ENCODE peak calls at places on chromosomes 13 and 19, in four cellular contexts. J, N, H and E are unnamed samples.

GRCh38 chr13:99484405-99484981 is 16.8 kb upstream of the TM9SF2 start:
- DNase-seq in J (no peak), H (no peak), N (no peak), E (no peak)

GRCh38 chr13:35722438-35723060 is 246.1 kb upstream of the MAB21L1 start:
- DNase-seq in J (no peak), H (no peak), N (no peak), E (no peak)

GRCh38 chr19:12777217-12778019 is 2.1 kb upstream of the HOOK2 start:
- DNase-seq in H (peak), J (no peak), N (peak), E (peak)

GRCh38 chr19:45071545-45071938 is 4.7 kb downstream of the ZNF296 start:
- DNase-seq in J (no peak), N (no peak), H (no peak), E (no peak)

GRCh38 chr19:2613507-2614295 is 88.8 kb downstream of the GNG7 start:
- DNase-seq in N (no peak), H (peak), J (no peak), E (peak)

GRCh38 chr13:28513745-28514144 is 18.8 kb upstream of the FLT1 start:
- DNase-seq in J (no peak), N (no peak), H (no peak), E (no peak)

GRCh38 chr13:42702726-42703125 is 78.7 kb upstream of the FAM216B start:
- DNase-seq in N (no peak), J (no peak), H (no peak), E (no peak)

GRCh38 chr19:48391100-48392005 is at the start of gene KDELR1:
- DNase-seq in N (peak), J (no peak), H (peak), E (peak)

GRCh38 chr13:80217614-80218456 is 123.1 kb downstream of the SPRY2 start:
- DNase-seq in H (no peak), N (no peak), J (no peak), E (no peak)

GRCh38 chr13:50124536-50125305 is 109.5 kb downstream of the KCNRG start:
- DNase-seq in H (peak), J (no peak), N (peak), E (peak)

GRCh38 chr19:40144947-40145748 is 46.1 kb upstream of the MAP3K10 start:
- DNase-seq in J (no peak), N (no peak), H (no peak), E (no peak)

GRCh38 chr13:51380269-51380668 is 40.8 kb downstream of the SERPINE3 start:
- DNase-seq in H (no peak), N (no peak), J (no peak), E (no peak)

GRCh38 chr19:17026706-17027427 is at the start of gene CPAMD8:
- DNase-seq in J (no peak), H (no peak), N (no peak), E (no peak)
- TF ChIP-seq FOXK2 in J (no peak), H (no peak), N (no peak), E (no peak)

GRCh38 chr13:26946675-26947342 is 186.2 kb upstream of the GPR12 start:
- DNase-seq in J (peak), H (peak), N (peak), E (peak)
- TF ChIP-seq FOXK2 in J (no peak), H (peak), N (no peak), E (no peak)

DNA sequence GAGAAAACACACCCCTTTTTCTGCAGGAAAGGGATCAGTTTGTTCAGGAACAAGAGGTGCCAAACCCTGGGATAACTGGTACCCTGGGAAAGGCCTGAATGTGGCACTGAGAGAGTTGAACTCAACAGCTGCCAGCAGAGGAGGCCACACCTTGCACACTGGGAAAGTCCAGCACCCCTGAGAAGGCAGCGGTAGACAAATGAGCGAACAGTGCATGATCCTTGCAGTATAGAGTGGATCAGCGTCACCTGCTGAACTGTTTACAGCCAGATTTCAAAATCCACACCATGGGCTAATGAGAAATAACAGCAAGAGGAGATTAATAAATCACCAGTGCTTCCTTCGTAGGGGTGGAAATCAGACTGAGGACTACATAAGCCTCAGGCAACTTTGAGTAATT is 52.2 kb downstream of the DCT start:
- DNase-seq in N (no peak), H (no peak), J (no peak), E (no peak)
- TF ChIP-seq FOXK2 in N (no peak), H (no peak), J (no peak), E (no peak)

DNA sequence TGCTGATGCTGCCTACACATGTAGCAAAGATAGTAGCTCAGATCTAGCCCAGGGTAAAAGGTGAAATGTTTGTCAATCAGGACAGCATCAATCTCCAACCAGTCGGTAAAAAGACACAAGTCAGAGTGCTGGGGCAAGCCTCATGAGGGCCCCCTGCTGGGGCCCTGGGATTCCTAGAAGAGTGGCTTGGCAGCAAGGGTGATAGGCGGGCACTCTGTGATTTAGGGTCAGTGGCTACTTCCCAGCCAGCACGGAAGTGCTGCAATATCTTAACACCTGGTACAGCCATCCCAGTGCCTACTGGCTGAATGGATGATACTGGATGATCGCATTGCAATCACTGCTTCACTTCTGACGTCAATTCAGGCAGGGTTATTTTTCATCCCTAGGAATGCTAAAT is 432.2 kb downstream of the FGF9 start:
- DNase-seq in H (peak), J (no peak), N (no peak), E (no peak)
- TF ChIP-seq FOXK2 in H (no peak), J (no peak), N (no peak), E (no peak)

DNA sequence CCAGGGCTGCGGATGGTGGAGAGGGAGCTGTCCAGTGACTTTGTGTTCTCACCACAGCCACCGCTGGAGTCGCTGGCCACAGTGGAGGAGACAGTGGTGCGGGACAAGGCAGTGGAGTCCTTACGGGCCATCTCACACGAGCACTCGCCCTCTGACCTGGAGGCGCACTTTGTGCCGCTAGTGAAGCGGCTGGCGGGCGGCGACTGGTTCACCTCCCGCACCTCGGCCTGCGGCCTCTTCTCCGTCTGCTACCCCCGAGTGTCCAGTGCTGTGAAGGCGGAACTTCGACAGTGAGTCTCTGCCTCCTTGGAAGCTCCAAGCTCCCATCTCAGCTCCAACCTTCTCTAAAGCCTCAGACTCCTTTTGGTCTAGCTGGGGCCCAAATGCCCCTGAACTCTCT is 21.4 kb downstream of the PPP2R1A start:
- DNase-seq in J (no peak), H (no peak), N (no peak), E (no peak)
- TF ChIP-seq FOXK2 in J (no peak), H (no peak), N (no peak), E (no peak)